ENCODE peak calls at places on chromosomes 7 and 10, in five cellular contexts. U is fibroblast of lung, J is MM.1S, K is PC-3, B is GM12878. E is an unnamed sample.

GRCh38 chr10:59905066-59905734 is 1.2 kb downstream of the CCDC6 start:
- DNase-seq in K (peak; percentile 42), U (no peak), B (no peak), J (no peak), E (peak; percentile 16)

GRCh38 chr10:51743146-51743545 is 43.8 kb upstream of the CSTF2T start:
- DNase-seq in B (peak; percentile 21), U (no peak), K (no peak), J (no peak), E (no peak)

GRCh38 chr10:35422236-35422635 is 85.9 kb downstream of the CCNY start:
- DNase-seq in U (no peak), B (no peak), J (no peak), K (peak; percentile 48), E (no peak)

GRCh38 chr10:122632031-122632430 is 67.6 kb downstream of the C10orf120 start:
- DNase-seq in K (no peak), B (no peak), U (no peak), J (no peak), E (no peak)

GRCh38 chr7:107995184-107996071 is 7.5 kb downstream of the LAMB1 start:
- DNase-seq in J (no peak), B (no peak), K (peak; percentile 91), U (peak; percentile 81), E (peak; percentile 91)

GRCh38 chr10:127903789-127904188 is 3.1 kb upstream of the PTPRE start:
- DNase-seq in B (no peak), U (no peak), J (no peak), K (no peak), E (no peak)

GRCh38 chr10:114492351-114493037 is 88.2 kb upstream of the AFAP1L2 start:
- DNase-seq in J (peak; percentile 74), B (no peak), K (no peak), U (no peak), E (peak; percentile 19)

GRCh38 chr10:60426425-60426824 is 36.8 kb upstream of the ANK3 start:
- DNase-seq in J (no peak), B (no peak), K (peak; percentile 98), U (peak; percentile 95), E (peak; percentile 96)

GRCh38 chr7:102830206-102830605 is 81.4 kb downstream of the FAM185A start:
- DNase-seq in J (no peak), U (peak; percentile 62), B (no peak), K (no peak), E (no peak)

GRCh38 chr7:17060051-17060450 is 178.3 kb upstream of the AGR3 start:
- DNase-seq in J (no peak), U (no peak), B (no peak), K (no peak), E (no peak)

GRCh38 chr7:131107343-131108211 is 220.1 kb upstream of the MKLN1 start:
- DNase-seq in U (peak; percentile 85), K (peak; percentile 64), J (peak; percentile 94), B (no peak), E (peak; percentile 66)

GRCh38 chr10:92080244-92080643 is 156.7 kb downstream of the BTAF1 start:
- DNase-seq in B (no peak), J (no peak), K (peak; percentile 12), U (no peak), E (no peak)

GRCh38 chr7:152897401-152897800 is 137.8 kb downstream of the ACTR3B start:
- DNase-seq in K (no peak), B (no peak), U (no peak), J (no peak), E (no peak)

GRCh38 chr10:72276013-72276387 is 2.3 kb downstream of the DDIT4 start:
- DNase-seq in K (peak; percentile 32), J (no peak), B (no peak), U (peak; percentile 39), E (no peak)

GRCh38 chr7:147879116-147879750 is 711.3 kb upstream of the C7orf33 start:
- DNase-seq in K (peak; percentile 19), J (no peak), U (no peak), B (no peak), E (no peak)

GRCh38 chr10:72390785-72391184 is 36.1 kb upstream of the DNAJB12 start:
- DNase-seq in U (no peak), B (no peak), K (no peak), J (no peak), E (no peak)

GRCh38 chr7:114759347-114760062 is 162.4 kb upstream of the MDFIC start:
- DNase-seq in B (no peak), U (peak; percentile 22), J (no peak), K (peak; percentile 90), E (no peak)

GRCh38 chr10:89540550-89540949 is 5.2 kb upstream of the SLC16A12 start:
- DNase-seq in B (no peak), K (peak; percentile 34), U (peak; percentile 74), J (no peak), E (peak; percentile 75)

GRCh38 chr7:150942591-150943452 is 35.3 kb downstream of the KCNH2 start:
- DNase-seq in K (no peak), U (no peak), J (no peak), B (no peak), E (no peak)

GRCh38 chr7:86929293-86930109 is 130.0 kb downstream of the ELAPOR2 start:
- DNase-seq in K (no peak), U (no peak), J (no peak), B (no peak), E (no peak)

GRCh38 chr10:127210936-127211335 is 14.5 kb upstream of the INSYN2A start:
- DNase-seq in U (no peak), B (no peak), J (no peak), K (no peak), E (no peak)

GRCh38 chr10:59234814-59235429 is 58.5 kb downstream of the PHYHIPL start:
- DNase-seq in K (peak; percentile 78), B (no peak), U (peak; percentile 71), J (peak; percentile 29), E (peak; percentile 42)

GRCh38 chr7:74083928-74084721 is 521 bp downstream of the LIMK1 start:
- DNase-seq in K (peak; percentile 31), B (no peak), U (peak; percentile 62), J (peak; percentile 55), E (peak; percentile 36)

GRCh38 chr10:27258838-27259532 is 18.4 kb upstream of the ACBD5 start:
- DNase-seq in K (no peak), B (no peak), J (peak; percentile 25), U (no peak), E (no peak)

GRCh38 chr7:95755277-95755934 is 16.9 kb upstream of the DYNC1I1 start:
- DNase-seq in J (no peak), B (no peak), K (no peak), U (no peak), E (no peak)

GRCh38 chr10:28991738-28992270 is 297.1 kb upstream of the LYZL1 start:
- DNase-seq in K (peak; percentile 72), J (peak; percentile 14), B (no peak), U (peak; percentile 47), E (peak; percentile 72)

GRCh38 chr10:15485684-15486316 is 114.7 kb upstream of the FAM171A1 start:
- DNase-seq in U (peak; percentile 96), B (no peak), K (no peak), J (no peak), E (peak; percentile 23)

GRCh38 chr10:54800677-54801480 is at the start of gene PCDH15:
- DNase-seq in U (peak; percentile 65), K (peak; percentile 80), J (peak; percentile 88), B (peak; percentile 1), E (peak; percentile 53)

DNA sequence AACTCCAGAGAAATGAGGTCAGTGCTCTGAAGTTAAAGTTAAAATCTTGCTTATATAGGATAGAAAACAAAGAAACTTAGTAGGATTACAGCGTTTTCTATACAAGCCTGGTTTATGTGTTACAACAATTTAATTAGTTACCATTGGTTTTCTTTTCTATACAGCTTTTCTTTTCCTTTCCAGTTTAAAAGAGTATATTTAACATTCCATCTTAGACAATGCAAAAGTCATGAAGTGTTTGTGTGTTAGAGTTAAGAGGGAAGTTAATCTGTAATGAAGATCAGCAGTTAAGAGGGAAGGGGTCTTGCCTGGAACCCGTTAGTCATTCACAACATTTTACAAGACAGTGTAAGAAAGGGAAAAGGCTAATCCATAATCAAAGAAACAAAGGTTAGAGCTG is 338.3 kb downstream of the OTUD1 start:
- DNase-seq in B (no peak), J (no peak), K (no peak), U (no peak), E (no peak)
- H3K9ac ChIP-seq in B (no peak overlapping the region), J (no peak overlapping the region), K (no peak overlapping the region), U (no peak overlapping the region), E (no peak overlapping the region)

GRCh38 chr10:120700421-120700820 is 150.7 kb upstream of the WDR11 start:
- DNase-seq in U (no peak), J (no peak), B (no peak), K (no peak), E (no peak)
- TF ChIP-seq CTCF in U (no peak), J (no peak), B (no peak), K (no peak), E (no peak)

GRCh38 chr7:141567465-141567864 is 16.3 kb downstream of the AGK start:
- DNase-seq in B (no peak), K (no peak), J (no peak), U (no peak), E (no peak)

GRCh38 chr7:141573511-141573910 is 22.3 kb downstream of the AGK start:
- DNase-seq in K (no peak), U (no peak), B (no peak), J (no peak), E (no peak)

GRCh38 chr7:141568227-141568626 is 17.0 kb downstream of the AGK start:
- DNase-seq in U (no peak), J (no peak), K (no peak), B (no peak), E (no peak)

GRCh38 chr7:141572175-141572574 is 21.0 kb downstream of the AGK start:
- DNase-seq in K (no peak), J (no peak), B (no peak), U (no peak), E (no peak)

DNA sequence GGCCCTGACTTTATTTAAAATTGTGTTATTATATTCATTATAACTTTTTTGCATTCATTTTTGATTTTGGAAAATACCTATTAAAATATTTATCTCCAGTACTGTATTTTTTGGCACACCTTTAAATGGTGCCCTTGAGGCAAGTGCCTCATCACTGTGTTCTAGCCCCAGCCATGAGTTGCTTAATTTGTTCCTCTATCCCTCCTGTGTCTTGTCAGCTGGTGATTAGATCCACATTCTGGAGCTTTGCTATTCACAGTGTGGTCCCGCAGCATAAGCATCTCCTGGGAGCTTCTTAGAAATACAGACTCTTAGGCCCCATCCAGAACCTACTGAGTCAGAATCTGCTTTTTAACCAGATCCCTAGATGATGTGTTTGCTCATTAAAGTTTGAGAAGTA is 19.8 kb downstream of the AGK start:
- DNase-seq in B (no peak), U (no peak), J (no peak), K (no peak), E (no peak)
- H3K9ac ChIP-seq in B (no peak overlapping the region), U (no peak overlapping the region), J (no peak overlapping the region), K (no peak overlapping the region), E (no peak overlapping the region)

DNA sequence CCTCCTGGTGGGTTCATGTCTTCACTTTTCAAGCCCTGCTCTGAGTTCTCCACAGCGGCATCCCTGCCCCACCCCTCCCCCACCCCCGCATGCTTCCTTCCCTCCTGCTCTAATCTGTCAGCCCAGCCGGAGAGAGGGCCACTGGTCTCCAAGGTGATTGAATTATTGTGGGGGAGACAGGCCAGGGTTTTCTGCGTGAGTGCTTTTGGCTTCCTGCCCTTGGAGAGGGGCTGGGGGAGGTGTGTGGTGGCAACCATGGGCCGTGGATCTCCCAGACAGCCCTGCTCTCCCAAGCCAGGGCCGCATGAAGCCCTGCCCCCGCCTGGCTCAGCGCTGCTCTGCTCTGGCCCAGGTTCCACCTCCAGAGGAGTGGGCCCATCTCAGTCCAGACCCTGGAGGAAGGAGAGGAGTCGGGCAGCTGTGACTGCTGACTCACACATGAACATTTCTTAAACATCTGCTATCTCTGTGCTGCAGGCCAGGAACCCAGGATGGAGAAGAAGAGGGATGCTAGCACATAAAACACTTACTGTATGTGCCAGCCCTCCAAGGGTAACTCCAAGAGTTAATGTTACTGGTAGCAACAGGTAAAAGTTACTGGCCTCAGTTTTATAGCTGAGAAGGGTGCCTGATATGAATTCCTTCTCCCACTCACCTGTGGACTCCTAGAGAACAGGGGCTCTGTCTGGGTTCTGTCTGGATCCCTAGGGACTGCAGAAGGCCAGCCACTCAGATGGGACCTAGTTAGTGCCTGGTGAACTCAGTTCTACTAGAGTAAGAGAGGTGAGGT is 110.0 kb downstream of the ZMIZ1 start:
- DNase-seq in U (peak; percentile 71), B (no peak), K (no peak), J (no peak), E (peak; percentile 91)
- TF ChIP-seq CTCF in U (no peak), B (no peak), K (no peak), J (no peak), E (no peak)

E was measured in astrocyte.